ENCODE peak calls at places on chromosomes 1 and 21, in six cellular contexts. B, S, U, C, A and V are unnamed samples.

GRCh38 chr21:42847051-42847707 is 32.2 kb downstream of the WDR4 start:
- DNase-seq in B (no peak), S (no peak), U (no peak), C (no peak), A (peak; percentile 61), V (peak; percentile 31)

GRCh38 chr21:44555200-44555875 is 3.3 kb downstream of the KRTAP10-3 start:
- DNase-seq in B (no peak), S (no peak), U (no peak), C (no peak), A (peak; percentile 50), V (peak; percentile 14)

GRCh38 chr21:41979335-41979734 is 25.5 kb upstream of the C2CD2 start:
- DNase-seq in B (no peak), S (no peak), U (no peak), C (no peak), A (no peak), V (no peak)

GRCh38 chr1:101238681-101239094 is 1.9 kb downstream of the S1PR1 start:
- DNase-seq in B (peak; percentile 83), S (peak; percentile 93), U (peak; percentile 76), C (peak; percentile 73), A (peak; percentile 91), V (peak; percentile 88)

GRCh38 chr1:220544901-220545303 is 17.0 kb downstream of the MARK1 start:
- DNase-seq in B (no peak), S (peak; percentile 22), U (no peak), C (no peak), A (no peak), V (no peak)

GRCh38 chr21:28832013-28832714 is 160.5 kb downstream of the LTN1 start:
- DNase-seq in B (no peak), S (no peak), U (peak; percentile 6), C (no peak), A (no peak), V (no peak)

GRCh38 chr21:42562258-42562657 is 48.6 kb downstream of the SLC37A1 start:
- DNase-seq in B (no peak), S (no peak), U (no peak), C (no peak), A (peak; percentile 13), V (no peak)

GRCh38 chr1:85596531-85596930 is 16.0 kb downstream of the CCN1 start:
- DNase-seq in B (no peak), S (no peak), U (no peak), C (no peak), A (no peak), V (no peak)

GRCh38 chr1:171869097-171869496 is 27.8 kb downstream of the DNM3 start:
- DNase-seq in B (no peak), S (no peak), U (no peak), C (no peak), A (no peak), V (no peak)

GRCh38 chr1:185260611-185261010 is 56.4 kb downstream of the IVNS1ABP start:
- DNase-seq in B (no peak), S (no peak), U (no peak), C (no peak), A (no peak), V (no peak)

GRCh38 chr1:12021616-12022015 is 2.3 kb downstream of the MIIP start:
- DNase-seq in B (no peak), S (no peak), U (no peak), C (no peak), A (no peak), V (no peak)

GRCh38 chr1:66564250-66564649 is 30.3 kb downstream of the SGIP1 start:
- DNase-seq in B (no peak), S (peak; percentile 98), U (peak; percentile 100), C (no peak), A (no peak), V (no peak)

GRCh38 chr1:2481885-2482284 is 5.8 kb downstream of the PLCH2 start:
- DNase-seq in B (no peak), S (no peak), U (no peak), C (no peak), A (no peak), V (no peak)

GRCh38 chr1:210412240-210412639 is 83.5 kb downstream of the HHAT start:
- DNase-seq in B (no peak), S (no peak), U (no peak), C (no peak), A (no peak), V (no peak)

GRCh38 chr1:92486251-92487077 is at the start of gene GFI1:
- DNase-seq in B (no peak), S (peak; percentile 15), U (no peak), C (peak; percentile 82), A (peak; percentile 74), V (peak; percentile 63)

GRCh38 chr1:56645663-56646330 is 683 bp downstream of the PRKAA2 start:
- DNase-seq in B (peak; percentile 35), S (peak; percentile 8), U (no peak), C (peak; percentile 1), A (no peak), V (no peak)